ENCODE peak calls at places on chromosomes 2 and 18, in four cellular contexts. G is stimulated activated CD4-positive, alpha-beta T cell treated with anti-CD3 and anti-CD28 coated beads, Interleukin-12 subunit alpha, Interleukin-12 subunit beta, amount 100 ng/mL, for 4 hours; Q is NCI-H446 treated with DMSO at 0.1 percent for 48 hours; M is RPMI8226. O is an unnamed sample.

GRCh38 chr2:26898480-26899058 is 50.6 kb downstream of the DPYSL5 start:
- DNase-seq in Q (no peak), M (no peak), G (no peak), O (no peak)

GRCh38 chr2:219591091-219591490 is 6.6 kb upstream of the STK11IP start:
- DNase-seq in Q (no peak), M (no peak), G (no peak), O (no peak)

GRCh38 chr2:20509766-20510490 is 63.1 kb downstream of the RHOB start:
- DNase-seq in M (peak; percentile 70), G (no peak), Q (peak; percentile 36), O (no peak)

GRCh38 chr2:238239552-238239871 is 326 bp downstream of the HES6 start:
- DNase-seq in G (peak; percentile 25), Q (no peak), M (peak; percentile 51), O (no peak)

GRCh38 chr2:70385966-70386595 is 84.2 kb upstream of the FAM136A start:
- DNase-seq in M (no peak), Q (no peak), G (no peak), O (no peak)

GRCh38 chr2:120540719-120541552 is 194.7 kb upstream of the GLI2 start:
- DNase-seq in G (no peak), M (no peak), Q (no peak), O (no peak)

GRCh38 chr2:1749750-1750149 is 5.4 kb upstream of the PXDN start:
- DNase-seq in G (no peak), M (no peak), Q (no peak), O (no peak)

GRCh38 chr2:104852161-104852689 is 1.7 kb upstream of the POU3F3 start:
- DNase-seq in M (no peak), Q (no peak), G (no peak), O (no peak)

GRCh38 chr18:22848618-22849017 is 84.5 kb upstream of the RBBP8 start:
- DNase-seq in Q (no peak), G (no peak), M (no peak), O (no peak)

GRCh38 chr2:69099541-69099940 is 86.6 kb downstream of the ANTXR1 start:
- DNase-seq in Q (no peak), G (no peak), M (no peak), O (no peak)

GRCh38 chr18:27717250-27717649 is 459.7 kb downstream of the CDH2 start:
- DNase-seq in M (no peak), G (no peak), Q (no peak), O (no peak)

GRCh38 chr2:201130524-201131186 is 14.7 kb downstream of the CFLAR start:
- DNase-seq in G (no peak), Q (no peak), M (no peak), O (no peak)

GRCh38 chr2:37837576-37838335 is 87.3 kb upstream of the RMDN2 start:
- DNase-seq in G (no peak), Q (no peak), M (no peak), O (no peak)

GRCh38 chr2:120398961-120399888 is 53.3 kb downstream of the INHBB start:
- DNase-seq in G (no peak), M (no peak), Q (no peak), O (no peak)

O was measured in GM12891.